ENCODE peak calls at places on chromosomes 2 and 18, in eight cellular contexts. W is GM23338, X is tibial nerve, Q is uterus, J is body of pancreas, F is fibroblast of lung, M is pancreas, P is neural progenitor cell. A is an unnamed sample.

GRCh38 chr2:18924905-18925691 is 335.7 kb upstream of the NT5C1B start:
- DNase-seq in F (peak; percentile 95), Q (no peak), P (no peak), M (no peak), X (no peak), J (no peak), W (no peak), A (no peak)

GRCh38 chr2:39513641-39514094 is 76.6 kb upstream of the MAP4K3 start:
- DNase-seq in F (peak; percentile 98), P (peak; percentile 29), Q (peak; percentile 77), W (peak; percentile 79), M (no peak), X (no peak), J (peak; percentile 44), A (peak; percentile 63)

GRCh38 chr2:73297151-73297559 is 3.8 kb upstream of the EGR4 start:
- DNase-seq in M (no peak), F (no peak), Q (no peak), P (no peak), W (peak; percentile 32), J (no peak), X (no peak), A (no peak)

GRCh38 chr2:64157792-64158191 is 13.6 kb upstream of the PELI1 start:
- DNase-seq in M (peak; percentile 49), X (no peak), P (no peak), Q (no peak), W (no peak), F (peak; percentile 55), J (peak; percentile 41), A (no peak)

GRCh38 chr2:196544906-196545433 is 94.5 kb upstream of the CCDC150 start:
- DNase-seq in M (no peak), X (no peak), W (no peak), F (peak; percentile 10), Q (no peak), P (no peak), J (no peak), A (no peak)

GRCh38 chr2:212911011-212911410 is 240.4 kb downstream of the IKZF2 start:
- DNase-seq in J (no peak), W (no peak), X (no peak), Q (no peak), F (no peak), P (no peak), M (no peak), A (no peak)

GRCh38 chr2:86832334-86833096 is 29.2 kb downstream of the CD8B start:
- DNase-seq in M (no peak), F (no peak), Q (no peak), P (no peak), J (no peak), W (no peak), X (no peak), A (no peak)

GRCh38 chr2:224883172-224883516 is 159.1 kb downstream of the DOCK10 start:
- DNase-seq in J (no peak), M (no peak), Q (no peak), F (no peak), P (no peak), X (no peak), W (no peak), A (no peak)

GRCh38 chr2:555164-555922 is 121.9 kb downstream of the TMEM18 start:
- DNase-seq in F (no peak), M (no peak), P (no peak), W (no peak), X (no peak), Q (no peak), J (no peak), A (no peak)

GRCh38 chr2:114082731-114083433 is 193.0 kb downstream of the ACTR3 start:
- DNase-seq in Q (no peak), X (no peak), M (peak; percentile 26), F (no peak), W (no peak), J (no peak), P (no peak), A (no peak)

GRCh38 chr2:156845806-156846558 is 409.8 kb downstream of the GPD2 start:
- DNase-seq in M (no peak), J (no peak), P (no peak), F (peak; percentile 3), X (no peak), Q (no peak), W (peak; percentile 11), A (no peak)

GRCh38 chr2:9081750-9082149 is 78.3 kb upstream of the MBOAT2 start:
- DNase-seq in P (no peak), X (no peak), Q (no peak), M (no peak), F (no peak), W (no peak), J (no peak), A (no peak)

GRCh38 chr2:144553379-144553778 is 33.5 kb upstream of the ZEB2 start:
- DNase-seq in M (no peak), P (no peak), W (no peak), F (peak; percentile 94), J (no peak), Q (no peak), X (no peak), A (no peak)

GRCh38 chr18:29096380-29096779 is 919.5 kb upstream of the CDH2 start:
- DNase-seq in Q (no peak), F (no peak), W (no peak), P (no peak), J (no peak), M (no peak), X (no peak), A (no peak)

GRCh38 chr2:130882111-130882510 is 45.4 kb downstream of the ARHGEF4 start:
- DNase-seq in Q (no peak), W (no peak), P (no peak), M (no peak), X (no peak), F (no peak), J (no peak), A (no peak)

GRCh38 chr2:160251566-160251965 is 51.5 kb upstream of the ITGB6 start:
- DNase-seq in M (no peak), F (no peak), P (no peak), W (no peak), Q (no peak), J (no peak), X (no peak), A (no peak)

GRCh38 chr2:202141319-202141947 is 68.4 kb downstream of the KIAA2012 start:
- DNase-seq in W (no peak), X (no peak), M (no peak), J (no peak), F (no peak), P (no peak), Q (no peak), A (no peak)

GRCh38 chr2:42752299-42752698 is 11.6 kb downstream of the OXER1 start:
- DNase-seq in J (no peak), P (no peak), M (no peak), W (no peak), Q (no peak), X (no peak), F (no peak), A (no peak)

GRCh38 chr2:27712547-27712946 is 48.9 kb downstream of the SLC4A1AP start:
- DNase-seq in J (no peak), M (no peak), W (no peak), Q (no peak), X (no peak), P (no peak), F (no peak), A (no peak)

DNA sequence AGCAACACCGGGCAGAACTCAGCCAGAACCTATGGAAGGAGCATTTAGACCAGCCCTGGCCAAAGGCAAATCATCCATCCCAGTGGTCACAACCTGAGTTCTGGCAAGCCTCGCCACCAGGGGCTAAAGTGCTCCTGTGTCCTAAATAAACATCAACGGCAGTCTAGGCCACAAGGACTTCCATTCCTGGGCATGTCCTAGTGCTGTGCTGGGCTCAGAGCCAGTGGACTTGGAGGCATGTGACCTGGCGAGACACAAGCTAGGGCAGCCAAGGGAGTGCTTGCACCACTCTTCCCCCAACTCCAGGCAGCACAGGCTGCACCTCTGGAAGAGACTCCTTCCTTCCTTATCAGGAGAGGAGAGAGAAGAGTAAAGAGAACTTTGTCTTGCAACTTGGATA is 69.0 kb downstream of the ST6GAL2 start:
- DNase-seq in F (no peak), X (no peak), M (no peak), J (no peak), W (no peak), Q (no peak), P (no peak), A (no peak)
- TF ChIP-seq CTCF in F (no peak), X (no peak), M (no peak), J (no peak), W (no peak), Q (no peak), P (no peak), A (no peak)

GRCh38 chr2:234393352-234393751 is 103.5 kb downstream of the ARL4C start:
- DNase-seq in W (no peak), J (no peak), M (no peak), F (no peak), X (no peak), Q (no peak), P (no peak), A (no peak)

GRCh38 chr2:234399451-234400246 is 97.2 kb downstream of the ARL4C start:
- DNase-seq in X (no peak), W (no peak), M (no peak), F (peak; percentile 95), Q (no peak), P (no peak), J (no peak), A (no peak)

GRCh38 chr2:234394450-234394849 is 102.4 kb downstream of the ARL4C start:
- DNase-seq in Q (no peak), P (no peak), F (no peak), M (no peak), X (no peak), J (no peak), W (no peak), A (no peak)

GRCh38 chr2:234392230-234392629 is 104.7 kb downstream of the ARL4C start:
- DNase-seq in W (no peak), Q (no peak), P (no peak), F (no peak), M (no peak), J (no peak), X (no peak), A (no peak)

GRCh38 chr2:234395801-234396478 is 100.9 kb downstream of the ARL4C start:
- DNase-seq in J (no peak), M (no peak), X (no peak), W (no peak), Q (no peak), P (peak; percentile 37), F (no peak), A (no peak)
- H3K4me1 ChIP-seq in J (no peaks in the 10 kb centered on the region), M (no peaks in the 10 kb centered on the region), X (no peaks in the 10 kb centered on the region), W (no peaks in the 10 kb centered on the region), Q (no peaks in the 10 kb centered on the region), P (peaks cover 12% of the 10 kb centered on the region), F (no peaks in the 10 kb centered on the region), A (no peaks in the 10 kb centered on the region)

GRCh38 chr2:178858896-178859628 is 51.8 kb upstream of the TTN start:
- DNase-seq in M (no peak), J (no peak), X (no peak), W (no peak), Q (no peak), F (no peak), P (no peak), A (no peak)
- H3K4me3 ChIP-seq in M (no peak overlapping the region), J (no peak overlapping the region), X (no peak overlapping the region), W (no peak overlapping the region), Q (no peak overlapping the region), F (no peak overlapping the region), P (no peak overlapping the region), A (no peak overlapping the region)

DNA sequence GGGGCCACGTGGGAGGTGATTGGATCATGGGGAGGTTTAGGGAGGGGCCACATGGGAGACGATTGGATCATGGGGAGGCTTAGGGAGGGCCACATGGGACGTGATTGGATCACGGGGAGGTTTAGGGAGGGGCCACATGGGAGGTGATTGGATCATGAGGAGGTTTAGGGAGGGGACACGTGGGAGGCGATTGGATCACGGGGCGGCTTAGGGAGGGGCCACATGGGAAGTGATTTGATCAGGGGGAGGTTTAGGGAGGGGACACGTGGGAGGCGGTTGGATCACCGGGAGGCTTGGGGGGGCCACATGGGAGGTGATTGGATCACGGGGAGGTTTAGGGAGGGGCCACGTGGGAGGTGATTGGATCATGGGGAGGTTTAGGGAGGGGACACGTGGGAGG is 22.5 kb upstream of the SALL3 start:
- DNase-seq in Q (no peak), M (no peak), J (no peak), F (no peak), P (no peak), X (no peak), W (no peak), A (no peak)
- TF ChIP-seq CTCF in Q (no peak), M (no peak), J (no peak), F (no peak), P (no peak), X (no peak), W (no peak), A (no peak)